ENCODE peak calls at places on chromosomes 12 and 14, in seven cellular contexts. U, R, F, H, C, E and P are unnamed samples.

GRCh38 chr12:49962861-49963765 is 1.4 kb downstream of the AQP5 start:
- DNase-seq in U (peak), R (peak), F (no peak), H (peak), C (no peak), E (no peak), P (no peak)

GRCh38 chr12:19652391-19652790 is 213.1 kb downstream of the AEBP2 start:
- DNase-seq in U (no peak), R (peak), F (no peak), H (no peak), C (no peak), E (no peak), P (no peak)

GRCh38 chr12:44127966-44128365 is 292.1 kb downstream of the TMEM117 start:
- DNase-seq in U (no peak), R (no peak), F (no peak), H (no peak), C (no peak), E (no peak), P (no peak)

GRCh38 chr12:94621662-94622359 is 28.5 kb downstream of the TMCC3 start:
- DNase-seq in U (no peak), R (peak), F (peak), H (no peak), C (no peak), E (peak), P (no peak)

GRCh38 chr14:68961781-68962584 is 17.1 kb downstream of the ACTN1 start:
- DNase-seq in U (no peak), R (peak), F (no peak), H (no peak), C (no peak), E (no peak), P (no peak)

GRCh38 chr12:41589878-41590277 is 401.8 kb downstream of the PDZRN4 start:
- DNase-seq in U (no peak), R (no peak), F (no peak), H (no peak), C (no peak), E (no peak), P (no peak)

GRCh38 chr12:33926095-33926494 is 96.2 kb upstream of the ALG10 start:
- DNase-seq in U (no peak), R (no peak), F (no peak), H (no peak), C (no peak), E (no peak), P (no peak)

GRCh38 chr14:103801459-103801858 is 45.9 kb downstream of the PPP1R13B start:
- DNase-seq in U (no peak), R (peak), F (peak), H (no peak), C (no peak), E (peak), P (peak)

GRCh38 chr14:68627868-68628604 is 164.8 kb downstream of the ZFP36L1 start:
- DNase-seq in U (peak), R (peak), F (peak), H (no peak), C (peak), E (no peak), P (no peak)

GRCh38 chr12:20525064-20525610 is 156.8 kb downstream of the PDE3A start:
- DNase-seq in U (no peak), R (peak), F (peak), H (no peak), C (no peak), E (no peak), P (no peak)

GRCh38 chr12:92452763-92453162 is 250.0 kb upstream of the PLEKHG7 start:
- DNase-seq in U (no peak), R (no peak), F (no peak), H (no peak), C (no peak), E (no peak), P (no peak)

GRCh38 chr12:2251485-2252179 is 198.8 kb downstream of the CACNA1C start:
- DNase-seq in U (no peak), R (no peak), F (no peak), H (no peak), C (no peak), E (no peak), P (no peak)

GRCh38 chr14:70188292-70188607 is 501 bp downstream of the SLC8A3 start:
- DNase-seq in U (no peak), R (peak), F (peak), H (peak), C (no peak), E (no peak), P (no peak)

GRCh38 chr14:71414631-71415403 is 507.6 kb downstream of the PCNX1 start:
- DNase-seq in U (no peak), R (peak), F (no peak), H (no peak), C (no peak), E (peak), P (peak)

GRCh38 chr12:561908-562593 is 101.2 kb downstream of the NINJ2 start:
- DNase-seq in U (peak), R (no peak), F (no peak), H (peak), C (peak), E (no peak), P (no peak)

GRCh38 chr12:53983580-53984572 is 1.1 kb upstream of the HOXC10 start:
- DNase-seq in U (no peak), R (no peak), F (no peak), H (no peak), C (peak), E (no peak), P (no peak)

GRCh38 chr12:110744697-110745264 is 2.1 kb upstream of the PPP1CC start:
- DNase-seq in U (no peak), R (no peak), F (no peak), H (no peak), C (peak), E (no peak), P (no peak)

GRCh38 chr14:100116134-100116533 is 43.3 kb downstream of the DEGS2 start:
- DNase-seq in U (no peak), R (no peak), F (no peak), H (no peak), C (no peak), E (no peak), P (no peak)

GRCh38 chr14:56554301-56554700 is 25.3 kb upstream of the TMEM260 start:
- DNase-seq in U (no peak), R (no peak), F (no peak), H (no peak), C (no peak), E (no peak), P (no peak)

GRCh38 chr14:52266179-52266578 is 1.3 kb upstream of the PTGDR start:
- DNase-seq in U (peak), R (peak), F (peak), H (peak), C (no peak), E (peak), P (no peak)

GRCh38 chr14:65658202-65658601 is 245.7 kb downstream of the FUT8 start:
- DNase-seq in U (no peak), R (peak), F (peak), H (no peak), C (no peak), E (peak), P (no peak)

GRCh38 chr12:121087467-121088207 is 45.0 kb upstream of the P2RX7 start:
- DNase-seq in U (no peak), R (no peak), F (no peak), H (no peak), C (no peak), E (peak), P (no peak)

GRCh38 chr12:108816652-108817335 is 40.6 kb downstream of the SSH1 start:
- DNase-seq in U (peak), R (no peak), F (no peak), H (peak), C (peak), E (peak), P (no peak)

GRCh38 chr14:100407376-100408102 is 84.4 kb downstream of the SLC25A47 start:
- DNase-seq in U (no peak), R (no peak), F (no peak), H (no peak), C (no peak), E (no peak), P (no peak)

GRCh38 chr12:121513464-121514183 is 67.2 kb downstream of the KDM2B start:
- DNase-seq in U (peak), R (no peak), F (no peak), H (no peak), C (peak), E (no peak), P (no peak)

GRCh38 chr14:50045039-50045711 is 71.2 kb downstream of the VCPKMT start:
- DNase-seq in U (peak), R (peak), F (peak), H (peak), C (peak), E (peak), P (peak)

GRCh38 chr14:63614964-63615363 is 26.7 kb downstream of the WDR89 start:
- DNase-seq in U (no peak), R (peak), F (peak), H (no peak), C (no peak), E (peak), P (peak)

GRCh38 chr12:106112094-106112822 is 26.5 kb downstream of the NUAK1 start:
- DNase-seq in U (no peak), R (peak), F (peak), H (peak), C (no peak), E (no peak), P (no peak)

GRCh38 chr14:77028384-77029246 is at the start of gene IRF2BPL:
- DNase-seq in U (peak), R (peak), F (peak), H (peak), C (peak), E (peak), P (peak)

GRCh38 chr12:84913151-84913550 is 552 bp upstream of the SLC6A15 start:
- DNase-seq in U (peak), R (peak), F (peak), H (no peak), C (no peak), E (peak), P (no peak)

GRCh38 chr12:31846405-31846804 is 112.8 kb upstream of the RESF1 start:
- DNase-seq in U (no peak), R (no peak), F (no peak), H (no peak), C (no peak), E (no peak), P (no peak)

GRCh38 chr14:59359451-59360124 is 105.6 kb downstream of the GPR135 start:
- DNase-seq in U (no peak), R (peak), F (peak), H (no peak), C (no peak), E (no peak), P (no peak)
- H3K4me3 ChIP-seq in U (no peak), R (no peak), F (no peak), H (no peak), C (no peak), E (no peak), P (no peak)

DNA sequence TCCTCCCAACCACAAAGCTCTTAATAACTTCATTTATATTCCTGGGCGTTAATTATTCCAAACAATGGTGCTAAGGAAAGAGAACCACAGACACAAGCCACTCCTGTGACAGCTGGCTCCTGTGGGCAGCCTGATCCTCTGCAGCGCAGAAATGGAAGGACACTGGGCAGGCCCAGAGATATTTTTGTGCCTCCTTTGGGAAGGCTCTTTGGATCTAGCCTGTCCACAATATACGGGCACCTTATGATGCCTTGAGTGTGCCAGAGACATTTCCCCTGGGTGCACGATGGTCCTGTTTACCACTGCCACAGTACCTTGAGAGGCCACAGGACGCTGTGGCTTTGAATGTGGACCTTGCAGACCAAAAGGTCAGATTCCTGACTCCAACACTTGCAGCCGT is 2.1 kb downstream of the ASB2 start:
- DNase-seq in U (no peak), R (no peak), F (no peak), H (no peak), C (no peak), E (no peak), P (no peak)
- H3K4me3 ChIP-seq in U (no peak), R (no peak), F (no peak), H (peak), C (no peak), E (no peak), P (no peak)

DNA sequence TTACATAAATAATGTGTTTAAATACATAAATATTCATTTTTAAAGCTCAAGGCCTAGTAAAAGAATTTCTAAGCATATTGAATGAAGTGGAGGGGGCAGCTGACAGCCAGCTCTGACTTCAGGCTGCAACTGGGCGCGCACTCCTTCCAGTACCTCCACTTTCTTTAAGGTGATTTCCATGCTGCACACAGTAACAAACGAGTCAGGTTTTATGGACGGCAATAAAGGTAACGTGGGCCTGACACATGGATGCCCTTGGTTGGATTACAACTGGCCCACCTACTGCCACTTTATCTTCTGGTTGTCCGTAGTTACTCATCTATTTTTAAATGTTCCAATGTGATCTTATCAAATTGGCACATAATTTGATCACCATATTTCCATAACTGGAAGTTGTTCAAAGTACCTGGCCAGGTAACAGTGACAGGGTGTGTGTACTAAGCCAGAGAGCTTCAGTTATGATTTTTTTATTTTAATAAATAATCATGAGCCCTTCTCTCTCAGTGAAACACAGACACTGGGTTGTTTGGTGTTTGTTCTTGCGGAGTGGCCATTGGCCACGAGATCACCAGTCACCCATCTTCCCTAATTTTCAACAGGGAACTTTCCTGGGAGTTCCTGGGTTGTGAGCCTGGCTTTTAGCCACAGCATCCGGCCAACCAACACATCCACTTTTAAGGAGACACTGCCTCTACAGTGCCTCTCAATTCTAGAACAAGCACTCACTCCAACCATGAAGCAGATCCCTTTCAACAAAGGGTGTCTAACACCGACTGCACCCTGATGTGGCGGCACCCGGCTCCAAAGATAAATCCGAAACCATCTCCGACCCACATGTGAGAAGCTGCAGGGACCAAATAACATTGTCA is 50.2 kb downstream of the FOXN3 start:
- DNase-seq in U (peak), R (no peak), F (peak), H (no peak), C (no peak), E (peak), P (no peak)
- H3K4me3 ChIP-seq in U (no peak), R (no peak), F (no peak), H (peak), C (no peak), E (peak), P (no peak)

DNA sequence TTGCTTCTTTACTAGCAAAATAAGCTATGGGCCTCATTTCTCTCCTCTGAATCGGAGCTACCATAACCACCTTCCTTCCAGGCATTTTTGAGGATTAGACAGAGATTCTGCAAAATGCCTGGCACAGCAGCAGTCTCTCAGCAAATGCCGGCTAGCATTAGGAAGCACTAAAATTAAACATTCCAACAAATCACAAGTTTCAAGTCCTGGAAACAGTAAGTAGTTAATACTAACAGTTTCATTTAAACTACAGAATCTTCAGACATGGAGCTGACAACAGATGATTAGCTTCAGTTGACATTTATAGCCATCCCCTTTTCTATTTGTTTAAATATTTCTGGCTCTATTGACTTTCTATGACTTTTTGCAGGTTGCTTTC is 73.8 kb downstream of the PPM1H start:
- DNase-seq in U (no peak), R (no peak), F (no peak), H (no peak), C (no peak), E (no peak), P (no peak)
- H3K4me3 ChIP-seq in U (no peak), R (peak), F (no peak), H (peak), C (no peak), E (no peak), P (no peak)

DNA sequence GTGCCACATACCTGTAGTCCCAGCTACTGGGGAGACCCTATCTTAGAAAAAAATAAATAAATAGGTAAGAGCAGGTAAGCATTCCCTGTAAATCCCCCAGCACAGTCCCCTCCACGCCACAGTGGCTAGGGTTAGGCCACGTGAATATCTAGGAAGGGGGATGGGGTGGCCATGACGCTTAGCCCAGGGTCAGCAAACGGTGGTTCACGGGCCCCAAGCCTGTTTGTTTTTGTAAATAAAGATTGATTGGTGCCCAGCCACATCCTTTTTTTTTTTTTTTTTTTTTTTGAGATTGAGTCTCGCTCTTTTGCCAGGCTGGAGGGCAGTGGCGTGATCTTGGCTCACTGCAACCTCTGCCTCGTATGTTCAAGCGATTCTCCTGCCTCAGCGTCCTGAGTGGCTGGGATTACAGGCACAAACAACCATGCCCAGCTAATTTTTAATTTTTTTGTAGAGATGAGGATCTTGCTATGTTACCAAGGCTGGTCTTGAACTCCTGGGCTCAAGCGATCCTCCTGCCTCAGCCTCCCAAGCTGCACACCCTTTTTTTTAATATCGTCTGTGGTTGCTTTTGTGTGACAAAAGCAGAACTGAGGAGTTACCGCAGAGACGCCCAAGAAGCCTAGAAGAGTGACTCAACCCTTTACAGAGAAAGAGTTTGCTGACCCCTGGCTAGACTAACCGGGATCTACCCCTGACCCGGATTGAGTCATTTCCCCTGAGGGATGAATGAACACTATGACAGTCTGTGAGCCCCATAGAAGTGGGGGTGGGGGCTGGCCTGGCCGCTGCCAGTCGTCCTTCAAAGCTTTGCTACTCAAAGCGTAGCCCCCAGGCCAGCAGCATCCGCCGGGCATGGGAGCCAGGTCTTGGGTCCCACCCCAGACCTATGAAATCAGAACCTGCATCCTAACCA is 113.7 kb upstream of the NCOR2 start:
- DNase-seq in U (no peak), R (peak), F (peak), H (peak), C (no peak), E (peak), P (peak)
- H3K4me3 ChIP-seq in U (no peak), R (no peak), F (no peak), H (no peak), C (no peak), E (no peak), P (no peak)